ENCODE peak calls at places on chromosomes 4 and X, in nine cellular contexts. One of them, this sample, is unnamed.

GRCh38 chr4:101005659-101006058 is 341.7 kb downstream of the PPP3CA start:
- DNase-seq in hypothalamus: no peak
- DNase-seq in brain microvascular endothelial cell: no peak
- DNase-seq in activated gamma-delta T cell treated with Interleukin-2 at 50 U/mL for 16 hours: no peak
- DNase-seq in activated naive CD8-positive, alpha-beta T cell treated with anti-CD3 and anti-CD28 coated beads for 36 hours: no peak
- DNase-seq in T-helper 2 cell: no peak
- DNase-seq in fibroblast of pulmonary artery: no peak
- DNase-seq in endothelial cell: no peak
- DNase-seq in lung microvascular endothelial cell: no peak
- DNase-seq in this sample: no peak

GRCh38 chr4:137124278-137124932 is 407.9 kb downstream of the PCDH18 start:
- DNase-seq in T-helper 2 cell: no peak
- DNase-seq in endothelial cell: no peak
- DNase-seq in hypothalamus: no peak
- DNase-seq in activated naive CD8-positive, alpha-beta T cell treated with anti-CD3 and anti-CD28 coated beads for 36 hours: no peak
- DNase-seq in brain microvascular endothelial cell: peak; percentile 40
- DNase-seq in lung microvascular endothelial cell: peak; percentile 14
- DNase-seq in activated gamma-delta T cell treated with Interleukin-2 at 50 U/mL for 16 hours: no peak
- DNase-seq in fibroblast of pulmonary artery: peak; percentile 79
- DNase-seq in this sample: no peak

GRCh38 chr4:156188596-156188995 is 234.9 kb upstream of the CTSO start:
- DNase-seq in T-helper 2 cell: no peak
- DNase-seq in endothelial cell: no peak
- DNase-seq in lung microvascular endothelial cell: no peak
- DNase-seq in fibroblast of pulmonary artery: no peak
- DNase-seq in hypothalamus: no peak
- DNase-seq in brain microvascular endothelial cell: no peak
- DNase-seq in activated naive CD8-positive, alpha-beta T cell treated with anti-CD3 and anti-CD28 coated beads for 36 hours: no peak
- DNase-seq in activated gamma-delta T cell treated with Interleukin-2 at 50 U/mL for 16 hours: no peak
- DNase-seq in this sample: no peak

GRCh38 chr4:123870283-123870876 is 473.8 kb downstream of the SPRY1 start:
- DNase-seq in activated gamma-delta T cell treated with Interleukin-2 at 50 U/mL for 16 hours: no peak
- DNase-seq in fibroblast of pulmonary artery: no peak
- DNase-seq in activated naive CD8-positive, alpha-beta T cell treated with anti-CD3 and anti-CD28 coated beads for 36 hours: no peak
- DNase-seq in hypothalamus: no peak
- DNase-seq in endothelial cell: no peak
- DNase-seq in lung microvascular endothelial cell: peak; percentile 23
- DNase-seq in T-helper 2 cell: no peak
- DNase-seq in brain microvascular endothelial cell: no peak
- DNase-seq in this sample: no peak

GRCh38 chrX:105882581-105883275 is 60.4 kb downstream of the NRK start:
- DNase-seq in T-helper 2 cell: no peak
- DNase-seq in hypothalamus: no peak
- DNase-seq in activated naive CD8-positive, alpha-beta T cell treated with anti-CD3 and anti-CD28 coated beads for 36 hours: no peak
- DNase-seq in lung microvascular endothelial cell: no peak
- DNase-seq in endothelial cell: no peak
- DNase-seq in activated gamma-delta T cell treated with Interleukin-2 at 50 U/mL for 16 hours: no peak
- DNase-seq in brain microvascular endothelial cell: peak; percentile 33
- DNase-seq in fibroblast of pulmonary artery: peak; percentile 49
- DNase-seq in this sample: no peak

GRCh38 chr4:72442715-72443114 is 126.3 kb downstream of the ADAMTS3 start:
- DNase-seq in hypothalamus: no peak
- DNase-seq in endothelial cell: no peak
- DNase-seq in brain microvascular endothelial cell: no peak
- DNase-seq in fibroblast of pulmonary artery: no peak
- DNase-seq in activated naive CD8-positive, alpha-beta T cell treated with anti-CD3 and anti-CD28 coated beads for 36 hours: no peak
- DNase-seq in activated gamma-delta T cell treated with Interleukin-2 at 50 U/mL for 16 hours: no peak
- DNase-seq in T-helper 2 cell: no peak
- DNase-seq in lung microvascular endothelial cell: no peak
- DNase-seq in this sample: no peak

GRCh38 chr4:40316782-40317635 is 18.1 kb upstream of the CHRNA9 start:
- DNase-seq in lung microvascular endothelial cell: peak; percentile 89
- DNase-seq in T-helper 2 cell: peak; percentile 38
- DNase-seq in endothelial cell: peak; percentile 62
- DNase-seq in fibroblast of pulmonary artery: peak; percentile 98
- DNase-seq in activated gamma-delta T cell treated with Interleukin-2 at 50 U/mL for 16 hours: peak; percentile 55
- DNase-seq in hypothalamus: no peak
- DNase-seq in activated naive CD8-positive, alpha-beta T cell treated with anti-CD3 and anti-CD28 coated beads for 36 hours: peak; percentile 65
- DNase-seq in brain microvascular endothelial cell: peak; percentile 83
- DNase-seq in this sample: peak; percentile 58

GRCh38 chrX:153688900-153689590 is 1.3 kb downstream of the SLC6A8 start:
- DNase-seq in hypothalamus: peak; percentile 75
- DNase-seq in brain microvascular endothelial cell: no peak
- DNase-seq in fibroblast of pulmonary artery: peak; percentile 21
- DNase-seq in activated gamma-delta T cell treated with Interleukin-2 at 50 U/mL for 16 hours: no peak
- DNase-seq in T-helper 2 cell: no peak
- DNase-seq in endothelial cell: no peak
- DNase-seq in activated naive CD8-positive, alpha-beta T cell treated with anti-CD3 and anti-CD28 coated beads for 36 hours: no peak
- DNase-seq in lung microvascular endothelial cell: peak; percentile 37
- DNase-seq in this sample: no peak

GRCh38 chr4:5827108-5828004 is 65.5 kb downstream of the CRMP1 start:
- DNase-seq in activated gamma-delta T cell treated with Interleukin-2 at 50 U/mL for 16 hours: no peak
- DNase-seq in hypothalamus: no peak
- DNase-seq in activated naive CD8-positive, alpha-beta T cell treated with anti-CD3 and anti-CD28 coated beads for 36 hours: no peak
- DNase-seq in endothelial cell: no peak
- DNase-seq in lung microvascular endothelial cell: no peak
- DNase-seq in brain microvascular endothelial cell: peak; percentile 28
- DNase-seq in T-helper 2 cell: no peak
- DNase-seq in fibroblast of pulmonary artery: peak; percentile 67
- DNase-seq in this sample: no peak

GRCh38 chr4:126960760-126961159 is 672.0 kb upstream of the INTU start:
- DNase-seq in fibroblast of pulmonary artery: no peak
- DNase-seq in activated naive CD8-positive, alpha-beta T cell treated with anti-CD3 and anti-CD28 coated beads for 36 hours: no peak
- DNase-seq in activated gamma-delta T cell treated with Interleukin-2 at 50 U/mL for 16 hours: no peak
- DNase-seq in brain microvascular endothelial cell: no peak
- DNase-seq in T-helper 2 cell: no peak
- DNase-seq in hypothalamus: no peak
- DNase-seq in endothelial cell: no peak
- DNase-seq in lung microvascular endothelial cell: no peak
- DNase-seq in this sample: no peak

GRCh38 chrX:57156397-57157049 is 19.3 kb upstream of the SPIN2A start:
- DNase-seq in activated naive CD8-positive, alpha-beta T cell treated with anti-CD3 and anti-CD28 coated beads for 36 hours: no peak
- DNase-seq in endothelial cell: peak; percentile 34
- DNase-seq in hypothalamus: no peak
- DNase-seq in T-helper 2 cell: no peak
- DNase-seq in activated gamma-delta T cell treated with Interleukin-2 at 50 U/mL for 16 hours: no peak
- DNase-seq in brain microvascular endothelial cell: peak; percentile 40
- DNase-seq in lung microvascular endothelial cell: peak; percentile 71
- DNase-seq in fibroblast of pulmonary artery: peak; percentile 52
- DNase-seq in this sample: no peak

This sample was measured in mucosa of gallbladder.